ENCODE peak calls at places on chromosomes 3 and 15, in eight cellular contexts. I, R, B, K, G, S, T and L are unnamed samples.
A peak's percentile ranks its signal among the peaks of the same experiment; 100 is the strongest.

GRCh38 chr15:38853608-38854007 is 289.0 kb upstream of the RASGRP1 start:
- DNase-seq in I (no peak), R (peak; percentile 29), B (no peak), K (no peak), G (no peak), S (peak; percentile 80), T (no peak), L (no peak)

GRCh38 chr3:133476971-133477375 is 77.1 kb downstream of the BFSP2 start:
- DNase-seq in I (no peak), R (no peak), B (peak; percentile 29), K (no peak), G (no peak), S (no peak), T (no peak), L (no peak)

GRCh38 chr15:85073556-85074194 is 92.0 kb downstream of the PDE8A start:
- DNase-seq in I (no peak), R (no peak), B (no peak), K (no peak), G (no peak), S (no peak), T (no peak), L (no peak)

GRCh38 chr3:158102219-158102612 is 4.0 kb downstream of the SHOX2 start:
- DNase-seq in I (no peak), R (no peak), B (no peak), K (no peak), G (no peak), S (no peak), T (no peak), L (no peak)

GRCh38 chr3:58164916-58165821 is 45.6 kb downstream of the DNASE1L3 start:
- DNase-seq in I (peak; percentile 73), R (peak; percentile 52), B (no peak), K (no peak), G (no peak), S (peak; percentile 66), T (no peak), L (no peak)

GRCh38 chr15:80875568-80875967 is 96.4 kb downstream of the CEMIP start:
- DNase-seq in I (no peak), R (no peak), B (no peak), K (no peak), G (no peak), S (no peak), T (no peak), L (no peak)

GRCh38 chr15:97096303-97096835 is 765.9 kb downstream of the NR2F2 start:
- DNase-seq in I (no peak), R (no peak), B (no peak), K (no peak), G (no peak), S (no peak), T (no peak), L (no peak)

GRCh38 chr3:12508316-12508715 is 24.0 kb downstream of the TSEN2 start:
- DNase-seq in I (no peak), R (no peak), B (peak; percentile 30), K (peak; percentile 76), G (peak; percentile 92), S (no peak), T (no peak), L (peak; percentile 93)

GRCh38 chr3:127680790-127681189 is 8.0 kb downstream of the ABTB1 start:
- DNase-seq in I (no peak), R (no peak), B (no peak), K (no peak), G (no peak), S (no peak), T (peak; percentile 22), L (no peak)

GRCh38 chr15:48281674-48282073 is 49.6 kb upstream of the DUT start:
- DNase-seq in I (no peak), R (no peak), B (no peak), K (no peak), G (no peak), S (peak; percentile 37), T (no peak), L (no peak)
- H3K4me3 ChIP-seq in I (no peak overlapping the region), R (no peak overlapping the region), B (no peak overlapping the region), K (no peak overlapping the region), G (no peak overlapping the region), S (no peak overlapping the region), T (no peak overlapping the region), L (no peak overlapping the region)

GRCh38 chr15:63504247-63504978 is at the start of gene USP3:
- DNase-seq in I (peak; percentile 98), R (peak; percentile 95), B (peak; percentile 92), K (peak; percentile 96), G (peak; percentile 73), S (peak; percentile 97), T (peak; percentile 98), L (peak; percentile 81)
- TF ChIP-seq CTCF in I (peak; percentile 19), R (no peak), B (no peak), K (peak; percentile 32), G (peak; percentile 48), S (no peak), T (no peak), L (no peak)

GRCh38 chr15:90930861-90931629 is 1.3 kb downstream of the HDDC3 start:
- DNase-seq in I (no peak), R (no peak), B (no peak), K (peak; percentile 39), G (no peak), S (no peak), T (no peak), L (no peak)
- H3K4me3 ChIP-seq in I (peak overlapping the region; percentile 38), R (no peak overlapping the region), B (no peak overlapping the region), K (no peak overlapping the region), G (peak overlapping the region; percentile 90), S (peak overlapping the region; percentile 94), T (no peak overlapping the region), L (peak overlapping the region; percentile 92)

DNA sequence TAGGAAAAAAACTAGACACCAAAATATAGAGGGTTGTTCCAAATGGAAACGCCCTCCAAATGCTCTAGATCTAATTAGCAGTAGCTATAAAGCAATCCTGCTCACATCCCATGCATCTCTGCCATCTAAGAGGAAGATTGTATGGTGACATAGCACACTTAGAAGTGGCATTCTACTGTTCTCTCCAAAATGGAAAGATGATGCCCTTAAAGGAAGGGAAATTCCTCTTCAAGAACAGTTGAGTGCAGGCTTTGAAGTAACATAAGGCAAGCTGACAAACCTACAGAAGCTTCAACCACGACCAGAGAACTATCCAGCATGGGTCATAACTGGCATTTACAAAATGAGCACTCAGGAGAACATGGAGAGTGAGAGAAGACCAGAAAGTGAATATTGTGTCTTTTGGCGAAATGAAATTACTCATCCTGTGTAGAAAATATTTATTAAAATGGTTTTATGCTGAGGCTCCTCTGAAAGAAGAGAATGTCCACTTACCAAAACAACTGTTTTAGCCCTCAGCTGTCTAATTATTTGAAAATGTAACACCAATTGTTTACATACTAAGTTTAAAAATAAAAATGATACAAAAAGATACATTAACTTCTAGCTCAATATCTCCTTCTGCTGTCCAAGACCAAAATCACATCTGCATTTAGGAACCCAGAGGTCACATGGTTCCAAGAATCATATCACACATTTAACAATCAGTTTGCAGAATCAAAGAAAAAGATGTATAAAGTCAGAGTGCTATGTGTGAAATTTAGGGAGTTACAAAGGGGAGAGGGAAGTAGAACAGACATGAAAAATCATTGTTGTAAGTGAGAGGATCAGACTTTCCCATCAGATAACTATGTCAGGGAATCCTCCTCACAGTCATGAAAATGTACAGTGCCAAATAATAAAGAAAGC is 216.9 kb downstream of the ATP8B4 start:
- DNase-seq in I (no peak), R (no peak), B (no peak), K (no peak), G (no peak), S (no peak), T (no peak), L (no peak)
- TF ChIP-seq CTCF in I (no peak), R (peak; percentile 47), B (no peak), K (no peak), G (peak; percentile 37), S (no peak), T (no peak), L (peak; percentile 40)

DNA sequence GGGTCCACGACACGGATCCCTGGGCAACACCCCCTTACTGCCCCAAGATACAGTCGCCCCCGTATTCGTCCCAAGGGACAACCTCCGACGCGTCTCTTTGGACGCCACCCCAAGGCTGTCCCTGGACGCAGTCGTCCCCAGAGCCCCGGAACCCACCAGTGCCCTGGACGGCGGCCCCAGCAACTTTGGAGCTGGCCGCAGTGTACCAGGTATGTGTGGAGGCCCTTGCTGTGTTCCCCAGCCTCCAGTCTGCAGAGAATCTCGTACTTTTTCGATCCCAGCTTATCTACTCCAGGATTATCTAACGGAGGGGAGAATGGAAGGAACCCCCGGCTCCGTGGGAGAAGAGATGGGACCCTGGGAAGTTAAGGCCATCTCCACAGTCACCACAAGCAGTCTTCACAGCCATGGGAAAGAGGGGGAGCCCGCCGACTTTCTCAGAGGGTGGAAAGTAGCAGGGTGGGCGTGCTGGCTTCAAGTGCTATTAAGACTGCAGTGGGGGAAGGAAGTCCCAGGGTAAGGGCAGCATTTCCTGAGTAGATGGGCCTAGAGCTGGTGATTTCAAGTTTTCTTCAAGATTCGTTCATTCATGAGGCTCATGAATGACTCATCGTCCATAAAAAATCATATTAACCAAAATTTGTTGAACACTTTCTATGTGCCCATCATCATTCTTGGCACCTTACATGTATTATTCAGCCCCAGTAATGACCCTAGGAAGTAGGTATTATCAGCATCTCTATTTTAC is 1.1 kb downstream of the MESP2 start:
- DNase-seq in I (no peak), R (no peak), B (no peak), K (no peak), G (no peak), S (peak; percentile 40), T (peak; percentile 46), L (no peak)
- H3K4me3 ChIP-seq in I (no peak overlapping the region), R (no peak overlapping the region), B (no peak overlapping the region), K (no peak overlapping the region), G (no peak overlapping the region), S (peak overlapping the region; percentile 55), T (no peak overlapping the region), L (no peak overlapping the region)